ENCODE peak calls at places on chromosomes 1 and 21, in five cellular contexts. One of them, this sample, is unnamed.

GRCh38 chr1:161207173-161207572 is 5.0 kb downstream of the NDUFS2 start:
- DNase-seq in M059J: no peak
- DNase-seq in stimulated activated CD8-positive, alpha-beta memory T cell treated with anti-CD3 and anti-CD28 coated beads, Interleukin-7, amount 100 ng/mL, for 24 hours: no peak
- DNase-seq in stimulated activated effector memory CD8-positive, alpha-beta T cell treated with anti-CD3 and anti-CD28 coated beads, Interleukin-12 subunit alpha, Interleukin-12 subunit beta, amount 100 ng/mL, for 72 hours: no peak
- DNase-seq in GM20000: no peak
- DNase-seq in this sample: no peak

GRCh38 chr1:182829285-182829932 is 9.7 kb upstream of the DHX9 start:
- DNase-seq in GM20000: peak; percentile 39
- DNase-seq in M059J: no peak
- DNase-seq in stimulated activated effector memory CD8-positive, alpha-beta T cell treated with anti-CD3 and anti-CD28 coated beads, Interleukin-12 subunit alpha, Interleukin-12 subunit beta, amount 100 ng/mL, for 72 hours: no peak
- DNase-seq in stimulated activated CD8-positive, alpha-beta memory T cell treated with anti-CD3 and anti-CD28 coated beads, Interleukin-7, amount 100 ng/mL, for 24 hours: no peak
- DNase-seq in this sample: no peak

GRCh38 chr21:17732306-17732705 is 86.8 kb downstream of the C21orf91 start:
- DNase-seq in stimulated activated effector memory CD8-positive, alpha-beta T cell treated with anti-CD3 and anti-CD28 coated beads, Interleukin-12 subunit alpha, Interleukin-12 subunit beta, amount 100 ng/mL, for 72 hours: no peak
- DNase-seq in stimulated activated CD8-positive, alpha-beta memory T cell treated with anti-CD3 and anti-CD28 coated beads, Interleukin-7, amount 100 ng/mL, for 24 hours: no peak
- DNase-seq in M059J: peak; percentile 22
- DNase-seq in GM20000: no peak
- DNase-seq in this sample: no peak

GRCh38 chr1:108117908-108118902 is 81.9 kb downstream of the SLC25A24 start:
- DNase-seq in stimulated activated CD8-positive, alpha-beta memory T cell treated with anti-CD3 and anti-CD28 coated beads, Interleukin-7, amount 100 ng/mL, for 24 hours: no peak
- DNase-seq in stimulated activated effector memory CD8-positive, alpha-beta T cell treated with anti-CD3 and anti-CD28 coated beads, Interleukin-12 subunit alpha, Interleukin-12 subunit beta, amount 100 ng/mL, for 72 hours: no peak
- DNase-seq in M059J: peak; percentile 81
- DNase-seq in GM20000: no peak
- DNase-seq in this sample: peak; percentile 58

GRCh38 chr1:7497107-7497637 is 273.9 kb upstream of the VAMP3 start:
- DNase-seq in GM20000: no peak
- DNase-seq in stimulated activated effector memory CD8-positive, alpha-beta T cell treated with anti-CD3 and anti-CD28 coated beads, Interleukin-12 subunit alpha, Interleukin-12 subunit beta, amount 100 ng/mL, for 72 hours: no peak
- DNase-seq in M059J: no peak
- DNase-seq in stimulated activated CD8-positive, alpha-beta memory T cell treated with anti-CD3 and anti-CD28 coated beads, Interleukin-7, amount 100 ng/mL, for 24 hours: no peak
- DNase-seq in this sample: no peak

GRCh38 chr1:8587784-8588183 is 229.7 kb downstream of the RERE start:
- DNase-seq in stimulated activated CD8-positive, alpha-beta memory T cell treated with anti-CD3 and anti-CD28 coated beads, Interleukin-7, amount 100 ng/mL, for 24 hours: no peak
- DNase-seq in stimulated activated effector memory CD8-positive, alpha-beta T cell treated with anti-CD3 and anti-CD28 coated beads, Interleukin-12 subunit alpha, Interleukin-12 subunit beta, amount 100 ng/mL, for 72 hours: no peak
- DNase-seq in GM20000: no peak
- DNase-seq in M059J: no peak
- DNase-seq in this sample: no peak

GRCh38 chr1:205191127-205191577 is 20.4 kb downstream of the DSTYK start:
- DNase-seq in stimulated activated CD8-positive, alpha-beta memory T cell treated with anti-CD3 and anti-CD28 coated beads, Interleukin-7, amount 100 ng/mL, for 24 hours: no peak
- DNase-seq in stimulated activated effector memory CD8-positive, alpha-beta T cell treated with anti-CD3 and anti-CD28 coated beads, Interleukin-12 subunit alpha, Interleukin-12 subunit beta, amount 100 ng/mL, for 72 hours: no peak
- DNase-seq in M059J: no peak
- DNase-seq in GM20000: no peak
- DNase-seq in this sample: no peak

GRCh38 chr1:58451560-58452211 is 94.8 kb downstream of the OMA1 start:
- DNase-seq in stimulated activated CD8-positive, alpha-beta memory T cell treated with anti-CD3 and anti-CD28 coated beads, Interleukin-7, amount 100 ng/mL, for 24 hours: no peak
- DNase-seq in GM20000: no peak
- DNase-seq in M059J: no peak
- DNase-seq in stimulated activated effector memory CD8-positive, alpha-beta T cell treated with anti-CD3 and anti-CD28 coated beads, Interleukin-12 subunit alpha, Interleukin-12 subunit beta, amount 100 ng/mL, for 72 hours: no peak
- DNase-seq in this sample: no peak

GRCh38 chr1:6030547-6031261 is 15.0 kb upstream of the KCNAB2 start:
- DNase-seq in M059J: no peak
- DNase-seq in stimulated activated CD8-positive, alpha-beta memory T cell treated with anti-CD3 and anti-CD28 coated beads, Interleukin-7, amount 100 ng/mL, for 24 hours: no peak
- DNase-seq in GM20000: no peak
- DNase-seq in stimulated activated effector memory CD8-positive, alpha-beta T cell treated with anti-CD3 and anti-CD28 coated beads, Interleukin-12 subunit alpha, Interleukin-12 subunit beta, amount 100 ng/mL, for 72 hours: no peak
- DNase-seq in this sample: peak; percentile 56

GRCh38 chr1:1089731-1090423 is 15.8 kb upstream of the RNF223 start:
- DNase-seq in stimulated activated CD8-positive, alpha-beta memory T cell treated with anti-CD3 and anti-CD28 coated beads, Interleukin-7, amount 100 ng/mL, for 24 hours: no peak
- DNase-seq in GM20000: no peak
- DNase-seq in M059J: no peak
- DNase-seq in stimulated activated effector memory CD8-positive, alpha-beta T cell treated with anti-CD3 and anti-CD28 coated beads, Interleukin-12 subunit alpha, Interleukin-12 subunit beta, amount 100 ng/mL, for 72 hours: no peak
- DNase-seq in this sample: no peak

GRCh38 chr1:155282488-155283086 is 5.3 kb downstream of the HCN3 start:
- DNase-seq in GM20000: no peak
- DNase-seq in M059J: no peak
- DNase-seq in stimulated activated effector memory CD8-positive, alpha-beta T cell treated with anti-CD3 and anti-CD28 coated beads, Interleukin-12 subunit alpha, Interleukin-12 subunit beta, amount 100 ng/mL, for 72 hours: no peak
- DNase-seq in stimulated activated CD8-positive, alpha-beta memory T cell treated with anti-CD3 and anti-CD28 coated beads, Interleukin-7, amount 100 ng/mL, for 24 hours: no peak
- DNase-seq in this sample: no peak

GRCh38 chr1:56671542-56671941 is 26.4 kb downstream of the PRKAA2 start:
- DNase-seq in stimulated activated effector memory CD8-positive, alpha-beta T cell treated with anti-CD3 and anti-CD28 coated beads, Interleukin-12 subunit alpha, Interleukin-12 subunit beta, amount 100 ng/mL, for 72 hours: no peak
- DNase-seq in stimulated activated CD8-positive, alpha-beta memory T cell treated with anti-CD3 and anti-CD28 coated beads, Interleukin-7, amount 100 ng/mL, for 24 hours: no peak
- DNase-seq in M059J: no peak
- DNase-seq in GM20000: no peak
- DNase-seq in this sample: no peak

GRCh38 chr1:70487910-70488665 is 77.0 kb downstream of the CTH start:
- DNase-seq in stimulated activated effector memory CD8-positive, alpha-beta T cell treated with anti-CD3 and anti-CD28 coated beads, Interleukin-12 subunit alpha, Interleukin-12 subunit beta, amount 100 ng/mL, for 72 hours: no peak
- DNase-seq in GM20000: peak; percentile 46
- DNase-seq in stimulated activated CD8-positive, alpha-beta memory T cell treated with anti-CD3 and anti-CD28 coated beads, Interleukin-7, amount 100 ng/mL, for 24 hours: no peak
- DNase-seq in M059J: peak; percentile 60
- DNase-seq in this sample: peak; percentile 85

GRCh38 chr1:21297975-21298374 is 7.7 kb upstream of the ECE1 start:
- DNase-seq in stimulated activated CD8-positive, alpha-beta memory T cell treated with anti-CD3 and anti-CD28 coated beads, Interleukin-7, amount 100 ng/mL, for 24 hours: no peak
- DNase-seq in stimulated activated effector memory CD8-positive, alpha-beta T cell treated with anti-CD3 and anti-CD28 coated beads, Interleukin-12 subunit alpha, Interleukin-12 subunit beta, amount 100 ng/mL, for 72 hours: no peak
- DNase-seq in GM20000: no peak
- DNase-seq in M059J: peak; percentile 67
- DNase-seq in this sample: no peak

GRCh38 chr21:42047821-42048613 is 23.1 kb upstream of the UMODL1 start:
- DNase-seq in stimulated activated CD8-positive, alpha-beta memory T cell treated with anti-CD3 and anti-CD28 coated beads, Interleukin-7, amount 100 ng/mL, for 24 hours: no peak
- DNase-seq in M059J: peak; percentile 99
- DNase-seq in stimulated activated effector memory CD8-positive, alpha-beta T cell treated with anti-CD3 and anti-CD28 coated beads, Interleukin-12 subunit alpha, Interleukin-12 subunit beta, amount 100 ng/mL, for 72 hours: no peak
- DNase-seq in GM20000: no peak
- DNase-seq in this sample: no peak

GRCh38 chr1:236795757-236796719 is 946 bp downstream of the MTR start:
- DNase-seq in stimulated activated CD8-positive, alpha-beta memory T cell treated with anti-CD3 and anti-CD28 coated beads, Interleukin-7, amount 100 ng/mL, for 24 hours: peak; percentile 41
- DNase-seq in M059J: peak; percentile 7
- DNase-seq in stimulated activated effector memory CD8-positive, alpha-beta T cell treated with anti-CD3 and anti-CD28 coated beads, Interleukin-12 subunit alpha, Interleukin-12 subunit beta, amount 100 ng/mL, for 72 hours: no peak
- DNase-seq in GM20000: peak; percentile 47
- DNase-seq in this sample: peak; percentile 66

GRCh38 chr1:6208723-6209660 is 3.1 kb downstream of the RNF207 start:
- DNase-seq in M059J: no peak
- DNase-seq in stimulated activated CD8-positive, alpha-beta memory T cell treated with anti-CD3 and anti-CD28 coated beads, Interleukin-7, amount 100 ng/mL, for 24 hours: no peak
- DNase-seq in GM20000: peak; percentile 80
- DNase-seq in stimulated activated effector memory CD8-positive, alpha-beta T cell treated with anti-CD3 and anti-CD28 coated beads, Interleukin-12 subunit alpha, Interleukin-12 subunit beta, amount 100 ng/mL, for 72 hours: no peak
- DNase-seq in this sample: no peak

GRCh38 chr1:48007044-48007443 is 9.9 kb upstream of the TRABD2B start:
- DNase-seq in stimulated activated effector memory CD8-positive, alpha-beta T cell treated with anti-CD3 and anti-CD28 coated beads, Interleukin-12 subunit alpha, Interleukin-12 subunit beta, amount 100 ng/mL, for 72 hours: no peak
- DNase-seq in GM20000: no peak
- DNase-seq in stimulated activated CD8-positive, alpha-beta memory T cell treated with anti-CD3 and anti-CD28 coated beads, Interleukin-7, amount 100 ng/mL, for 24 hours: no peak
- DNase-seq in M059J: no peak
- DNase-seq in this sample: no peak

GRCh38 chr21:44300262-44300959 is 558 bp downstream of the PFKL start:
- DNase-seq in stimulated activated effector memory CD8-positive, alpha-beta T cell treated with anti-CD3 and anti-CD28 coated beads, Interleukin-12 subunit alpha, Interleukin-12 subunit beta, amount 100 ng/mL, for 72 hours: peak; percentile 78
- DNase-seq in GM20000: peak; percentile 91
- DNase-seq in M059J: peak; percentile 69
- DNase-seq in stimulated activated CD8-positive, alpha-beta memory T cell treated with anti-CD3 and anti-CD28 coated beads, Interleukin-7, amount 100 ng/mL, for 24 hours: peak; percentile 38
- DNase-seq in this sample: peak; percentile 81

GRCh38 chr1:242447682-242448081 is 76.8 kb downstream of the PLD5 start:
- DNase-seq in stimulated activated CD8-positive, alpha-beta memory T cell treated with anti-CD3 and anti-CD28 coated beads, Interleukin-7, amount 100 ng/mL, for 24 hours: no peak
- DNase-seq in GM20000: no peak
- DNase-seq in stimulated activated effector memory CD8-positive, alpha-beta T cell treated with anti-CD3 and anti-CD28 coated beads, Interleukin-12 subunit alpha, Interleukin-12 subunit beta, amount 100 ng/mL, for 72 hours: no peak
- DNase-seq in M059J: no peak
- DNase-seq in this sample: no peak

GRCh38 chr1:85554630-85555327 is 25.8 kb upstream of the CCN1 start:
- DNase-seq in stimulated activated CD8-positive, alpha-beta memory T cell treated with anti-CD3 and anti-CD28 coated beads, Interleukin-7, amount 100 ng/mL, for 24 hours: no peak
- DNase-seq in M059J: peak; percentile 86
- DNase-seq in stimulated activated effector memory CD8-positive, alpha-beta T cell treated with anti-CD3 and anti-CD28 coated beads, Interleukin-12 subunit alpha, Interleukin-12 subunit beta, amount 100 ng/mL, for 72 hours: no peak
- DNase-seq in GM20000: no peak
- DNase-seq in this sample: no peak

GRCh38 chr21:26837539-26837938 is 7.7 kb downstream of the ADAMTS1 start:
- DNase-seq in stimulated activated effector memory CD8-positive, alpha-beta T cell treated with anti-CD3 and anti-CD28 coated beads, Interleukin-12 subunit alpha, Interleukin-12 subunit beta, amount 100 ng/mL, for 72 hours: no peak
- DNase-seq in GM20000: no peak
- DNase-seq in M059J: no peak
- DNase-seq in stimulated activated CD8-positive, alpha-beta memory T cell treated with anti-CD3 and anti-CD28 coated beads, Interleukin-7, amount 100 ng/mL, for 24 hours: no peak
- DNase-seq in this sample: no peak

GRCh38 chr1:1084372-1085170 is 10.5 kb upstream of the RNF223 start:
- DNase-seq in stimulated activated effector memory CD8-positive, alpha-beta T cell treated with anti-CD3 and anti-CD28 coated beads, Interleukin-12 subunit alpha, Interleukin-12 subunit beta, amount 100 ng/mL, for 72 hours: no peak
- DNase-seq in M059J: no peak
- DNase-seq in GM20000: no peak
- DNase-seq in stimulated activated CD8-positive, alpha-beta memory T cell treated with anti-CD3 and anti-CD28 coated beads, Interleukin-7, amount 100 ng/mL, for 24 hours: no peak
- DNase-seq in this sample: no peak

GRCh38 chr1:224141693-224142092 is 27.8 kb downstream of the FBXO28 start:
- DNase-seq in stimulated activated effector memory CD8-positive, alpha-beta T cell treated with anti-CD3 and anti-CD28 coated beads, Interleukin-12 subunit alpha, Interleukin-12 subunit beta, amount 100 ng/mL, for 72 hours: no peak
- DNase-seq in GM20000: no peak
- DNase-seq in M059J: no peak
- DNase-seq in stimulated activated CD8-positive, alpha-beta memory T cell treated with anti-CD3 and anti-CD28 coated beads, Interleukin-7, amount 100 ng/mL, for 24 hours: no peak
- DNase-seq in this sample: no peak

GRCh38 chr1:179228783-179229213 is 679 bp downstream of the ABL2 start:
- DNase-seq in GM20000: no peak
- DNase-seq in stimulated activated CD8-positive, alpha-beta memory T cell treated with anti-CD3 and anti-CD28 coated beads, Interleukin-7, amount 100 ng/mL, for 24 hours: no peak
- DNase-seq in M059J: peak; percentile 35
- DNase-seq in stimulated activated effector memory CD8-positive, alpha-beta T cell treated with anti-CD3 and anti-CD28 coated beads, Interleukin-12 subunit alpha, Interleukin-12 subunit beta, amount 100 ng/mL, for 72 hours: peak; percentile 69
- DNase-seq in this sample: peak; percentile 66

GRCh38 chr1:160818207-160818935 is 22.4 kb downstream of the LY9 start:
- DNase-seq in stimulated activated effector memory CD8-positive, alpha-beta T cell treated with anti-CD3 and anti-CD28 coated beads, Interleukin-12 subunit alpha, Interleukin-12 subunit beta, amount 100 ng/mL, for 72 hours: no peak
- DNase-seq in GM20000: no peak
- DNase-seq in stimulated activated CD8-positive, alpha-beta memory T cell treated with anti-CD3 and anti-CD28 coated beads, Interleukin-7, amount 100 ng/mL, for 24 hours: no peak
- DNase-seq in M059J: no peak
- DNase-seq in this sample: no peak

This sample was measured in Karpas-422.